ENCODE peak calls at places on chromosomes 6 and 20, in six cellular contexts. S, K, H, T, V and Q are unnamed samples. For H3K4me1, the result is how much of the 10 kb centered on the place peaks cover.

GRCh38 chr6:3480009-3480408 is 23.2 kb upstream of the SLC22A23 start:
- DNase-seq in S (no peak), K (no peak), H (no peak), T (no peak), V (no peak), Q (no peak)

GRCh38 chr20:42118409-42119125 is 500.4 kb upstream of the CHD6 start:
- DNase-seq in S (no peak), K (no peak), H (no peak), T (no peak), V (no peak), Q (no peak)

GRCh38 chr6:29099190-29099589 is at the start of gene OR2J1:
- DNase-seq in S (no peak), K (no peak), H (no peak), T (no peak), V (no peak), Q (no peak)

GRCh38 chr6:2133718-2134310 is 111.6 kb downstream of the GMDS start:
- DNase-seq in S (no peak), K (no peak), H (no peak), T (no peak), V (no peak), Q (no peak)

GRCh38 chr6:9252784-9253183 is 817.4 kb upstream of the SLC35B3 start:
- DNase-seq in S (no peak), K (no peak), H (no peak), T (no peak), V (no peak), Q (no peak)

GRCh38 chr6:69937402-69938131 is 71.2 kb downstream of the COL19A1 start:
- DNase-seq in S (no peak), K (no peak), H (no peak), T (no peak), V (no peak), Q (no peak)

GRCh38 chr20:5065489-5066383 is 54.0 kb downstream of the PCNA start:
- DNase-seq in S (no peak), K (peak), H (peak), T (peak), V (no peak), Q (peak)

GRCh38 chr6:93779086-93779858 is 359.9 kb upstream of the EPHA7 start:
- DNase-seq in S (no peak), K (no peak), H (no peak), T (no peak), V (peak), Q (peak)

GRCh38 chr20:23349338-23350006 is 1.1 kb upstream of the NXT1 start:
- DNase-seq in S (peak), K (no peak), H (no peak), T (no peak), V (peak), Q (no peak)

GRCh38 chr6:29552512-29553051 is 7.0 kb downstream of the UBD start:
- DNase-seq in S (no peak), K (no peak), H (no peak), T (no peak), V (peak), Q (no peak)

GRCh38 chr6:34386316-34387137 is 5.9 kb downstream of the NUDT3 start:
- DNase-seq in S (no peak), K (no peak), H (no peak), T (no peak), V (no peak), Q (no peak)

GRCh38 chr20:22333885-22334545 is 250.4 kb downstream of the FOXA2 start:
- DNase-seq in S (no peak), K (peak), H (peak), T (peak), V (peak), Q (peak)

GRCh38 chr20:37310951-37311350 is 21.5 kb downstream of the MANBAL start:
- DNase-seq in S (no peak), K (no peak), H (no peak), T (no peak), V (no peak), Q (no peak)

GRCh38 chr6:84455630-84456029 is 228.2 kb upstream of the CEP162 start:
- DNase-seq in S (no peak), K (no peak), H (no peak), T (no peak), V (no peak), Q (no peak)

GRCh38 chr20:41572010-41572572 is 46.1 kb downstream of the CHD6 start:
- DNase-seq in S (no peak), K (no peak), H (no peak), T (no peak), V (no peak), Q (no peak)

GRCh38 chr6:88698661-88699060 is 264.8 kb downstream of the RNGTT start:
- DNase-seq in S (no peak), K (no peak), H (no peak), T (no peak), V (no peak), Q (no peak)

GRCh38 chr6:145096846-145097245 is 638.5 kb downstream of the EPM2A start:
- DNase-seq in S (peak), K (no peak), H (no peak), T (no peak), V (no peak), Q (no peak)

GRCh38 chr6:7677229-7677628 is 48.7 kb upstream of the BMP6 start:
- DNase-seq in S (no peak), K (no peak), H (no peak), T (no peak), V (no peak), Q (no peak)

GRCh38 chr6:157867981-157868380 is 44.9 kb downstream of the SNX9 start:
- DNase-seq in S (no peak), K (no peak), H (no peak), T (no peak), V (no peak), Q (no peak)

GRCh38 chr6:168906251-168906845 is 347.3 kb downstream of the THBS2 start:
- DNase-seq in S (no peak), K (no peak), H (no peak), T (no peak), V (no peak), Q (no peak)

GRCh38 chr6:100134703-100135102 is 140.7 kb upstream of the MCHR2 start:
- DNase-seq in S (no peak), K (no peak), H (no peak), T (no peak), V (no peak), Q (no peak)

GRCh38 chr20:34907616-34908469 is 31.4 kb downstream of the ACSS2 start:
- DNase-seq in S (peak), K (peak), H (no peak), T (no peak), V (peak), Q (peak)

GRCh38 chr6:6994796-6995195 is 113.0 kb upstream of the RREB1 start:
- DNase-seq in S (no peak), K (peak), H (no peak), T (no peak), V (no peak), Q (no peak)

GRCh38 chr6:5840742-5841141 is 166.0 kb downstream of the NRN1 start:
- DNase-seq in S (no peak), K (no peak), H (no peak), T (no peak), V (no peak), Q (no peak)

GRCh38 chr6:26457407-26457795 is 354 bp upstream of the BTN2A1 start:
- DNase-seq in S (peak), K (peak), H (no peak), T (no peak), V (peak), Q (peak)

GRCh38 chr6:144480518-144480917 is 195.4 kb downstream of the UTRN start:
- DNase-seq in S (no peak), K (no peak), H (no peak), T (no peak), V (no peak), Q (no peak)

GRCh38 chr6:33668914-33669313 is 42.6 kb downstream of the UQCC2 start:
- DNase-seq in S (no peak), K (no peak), H (peak), T (peak), V (no peak), Q (no peak)

GRCh38 chr6:19309661-19310060 is 527.5 kb upstream of the ID4 start:
- DNase-seq in S (no peak), K (no peak), H (no peak), T (no peak), V (no peak), Q (no peak)

GRCh38 chr6:95518630-95519227 is 58.6 kb upstream of the MANEA start:
- DNase-seq in S (no peak), K (no peak), H (peak), T (no peak), V (no peak), Q (no peak)
- H3K4me3 ChIP-seq in S (no peak), K (no peak), H (no peak), T (no peak), V (no peak), Q (peak)

GRCh38 chr20:49395183-49395582 is 87.3 kb downstream of the KCNB1 start:
- DNase-seq in S (peak), K (peak), H (no peak), T (no peak), V (no peak), Q (peak)

GRCh38 chr20:49394757-49395156 is 87.7 kb downstream of the KCNB1 start:
- DNase-seq in S (no peak), K (no peak), H (no peak), T (no peak), V (no peak), Q (no peak)

GRCh38 chr20:49392745-49393144 is 89.7 kb downstream of the KCNB1 start:
- DNase-seq in S (no peak), K (no peak), H (no peak), T (no peak), V (no peak), Q (no peak)

GRCh38 chr20:49394264-49394663 is 88.2 kb downstream of the KCNB1 start:
- DNase-seq in S (peak), K (peak), H (no peak), T (no peak), V (no peak), Q (no peak)

GRCh38 chr20:49393803-49394202 is 88.7 kb downstream of the KCNB1 start:
- DNase-seq in S (no peak), K (no peak), H (no peak), T (no peak), V (no peak), Q (no peak)
- H3K4me1 ChIP-seq in S (under half), K (under half), H (under half), T (under half), V (under half), Q (under half)

DNA sequence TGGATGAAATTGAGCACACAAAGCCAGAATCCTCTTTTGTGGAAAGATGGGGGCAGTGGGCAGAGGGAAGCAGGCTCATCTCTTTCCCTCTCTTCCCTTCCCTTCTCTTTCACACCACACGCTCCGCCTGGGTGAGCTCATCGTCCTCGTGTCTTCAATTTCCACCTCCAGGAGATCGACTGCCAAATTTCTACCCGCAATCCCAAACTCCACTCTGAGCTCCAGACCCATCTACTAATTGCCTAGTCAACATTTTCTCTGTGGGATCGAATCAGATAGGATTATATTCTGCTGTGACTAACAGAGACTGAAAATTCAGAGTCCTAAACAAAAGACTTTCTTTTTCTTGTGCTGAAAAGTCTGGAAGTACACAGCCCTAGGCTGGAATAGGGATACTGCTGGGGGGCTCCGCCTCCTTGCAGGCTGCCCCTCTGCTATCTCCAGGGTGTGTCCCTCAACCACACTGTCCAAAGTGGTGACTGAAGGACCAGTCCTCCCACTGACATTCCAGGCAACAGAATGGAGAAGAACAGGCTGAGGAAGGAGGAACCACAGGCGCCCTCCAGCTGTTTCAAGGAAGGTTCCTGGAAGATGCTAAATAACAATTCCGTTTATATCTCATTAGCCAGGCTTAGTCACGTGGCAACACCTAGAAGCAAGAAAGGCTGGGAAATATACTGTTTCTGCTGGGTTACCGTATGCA is 5.0 kb upstream of the HSPA12B start:
- DNase-seq in S (peak), K (peak), H (peak), T (no peak), V (no peak), Q (peak)
- H3K4me3 ChIP-seq in S (no peak), K (no peak), H (no peak), T (no peak), V (no peak), Q (no peak)

DNA sequence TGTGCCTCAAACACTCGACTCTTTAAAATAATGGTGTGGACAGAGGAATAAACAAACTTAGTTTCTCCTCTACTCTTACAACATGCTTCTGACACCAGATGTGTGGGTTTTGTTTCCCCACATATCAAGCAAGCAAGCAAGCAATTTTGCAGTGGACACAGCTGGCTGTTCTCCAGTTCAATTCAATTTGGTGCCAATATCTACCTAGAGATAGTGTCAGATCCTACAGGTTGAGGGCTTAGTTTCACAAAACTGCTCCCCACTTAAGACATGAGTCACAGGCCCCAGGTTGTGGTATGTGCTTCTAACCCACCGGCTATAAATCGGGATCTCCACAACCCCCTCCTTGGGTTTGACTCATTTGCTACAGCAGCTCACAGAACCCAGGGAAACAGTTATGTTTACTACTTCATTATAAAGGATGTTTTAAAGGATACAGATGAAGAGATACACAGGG is 131.4 kb upstream of the TRAF3IP2 start:
- DNase-seq in S (no peak), K (no peak), H (no peak), T (no peak), V (no peak), Q (no peak)
- H3K4me1 ChIP-seq in S (under half), K (under half), H (under half), T (under half), V (under half), Q (under half)

GRCh38 chr6:170280689-170281045 is 10.2 kb downstream of the DLL1 start:
- DNase-seq in S (no peak), K (no peak), H (no peak), T (no peak), V (no peak), Q (no peak)
- H3K4me3 ChIP-seq in S (peak), K (peak), H (peak), T (peak), V (no peak), Q (peak)

GRCh38 chr6:45704056-45704790 is 311.4 kb downstream of the CLIC5 start:
- DNase-seq in S (no peak), K (no peak), H (no peak), T (no peak), V (no peak), Q (no peak)
- H3K4me1 ChIP-seq in S (under half), K (under half), H (under half), T (under half), V (under half), Q (under half)